ENCODE peak calls at places on chromosomes 11 and 22, in seven cellular contexts. W is adrenal gland, H is H1, U is heart left ventricle, G is transverse colon, E is body of pancreas, O is testis. F is an unnamed sample.

GRCh38 chr11:8631395-8632110 is 37.5 kb upstream of the STK33 start:
- DNase-seq in O (peak; percentile 57), G (no peak), U (no peak), H (no peak), W (peak; percentile 35), E (no peak), F (no peak)

GRCh38 chr11:132803436-132803835 is 728.9 kb downstream of the OPCML start:
- DNase-seq in H (no peak), U (no peak), O (no peak), W (no peak), E (no peak), G (no peak), F (no peak)

GRCh38 chr11:75639752-75640151 is 29.1 kb downstream of the MAP6 start:
- DNase-seq in H (no peak), W (peak; percentile 83), U (peak; percentile 86), E (peak; percentile 54), O (peak; percentile 64), G (peak; percentile 50), F (peak; percentile 57)

GRCh38 chr11:92136792-92137191 is 87.8 kb upstream of the FAT3 start:
- DNase-seq in E (no peak), W (no peak), O (no peak), U (no peak), H (no peak), G (no peak), F (no peak)

GRCh38 chr22:23774922-23775436 is 2.3 kb downstream of the MMP11 start:
- DNase-seq in G (no peak), O (no peak), H (no peak), U (no peak), W (no peak), E (no peak), F (no peak)

GRCh38 chr11:86484164-86484794 is 109.6 kb downstream of the CCDC81 start:
- DNase-seq in G (no peak), O (no peak), H (no peak), E (no peak), W (peak; percentile 53), U (no peak), F (no peak)

GRCh38 chr11:127054153-127054552 is 53.6 kb upstream of the KIRREL3 start:
- DNase-seq in G (no peak), W (no peak), O (no peak), E (no peak), H (no peak), U (no peak), F (no peak)

GRCh38 chr11:5203366-5203765 is 2.9 kb upstream of the OR51V1 start:
- DNase-seq in G (no peak), E (no peak), W (no peak), H (no peak), O (no peak), U (no peak), F (no peak)

GRCh38 chr11:130465259-130465658 is 16.8 kb downstream of the ADAMTS15 start:
- DNase-seq in G (no peak), H (no peak), W (no peak), U (no peak), O (no peak), E (no peak), F (no peak)

GRCh38 chr11:8099291-8099899 is 18.4 kb downstream of the TUB start:
- DNase-seq in O (peak; percentile 90), W (peak; percentile 89), G (peak; percentile 82), H (no peak), E (peak; percentile 82), U (no peak), F (no peak)

GRCh38 chr22:38754247-38755154 is 1.3 kb downstream of the SUN2 start:
- DNase-seq in U (no peak), O (peak; percentile 71), E (peak; percentile 87), G (peak; percentile 73), H (no peak), W (peak; percentile 66), F (peak; percentile 88)

GRCh38 chr11:128868851-128869671 is 2.0 kb upstream of the KCNJ1 start:
- DNase-seq in H (no peak), G (no peak), E (no peak), U (no peak), O (no peak), W (no peak), F (no peak)

GRCh38 chr22:29071261-29072045 is 1.4 kb upstream of the KREMEN1 start:
- DNase-seq in U (peak; percentile 71), O (peak; percentile 56), G (peak; percentile 75), E (peak; percentile 50), H (peak; percentile 43), W (no peak), F (peak; percentile 58)

GRCh38 chr11:130031945-130032344 is 29.3 kb upstream of the PRDM10 start:
- DNase-seq in W (no peak), O (no peak), H (no peak), G (no peak), E (no peak), U (no peak), F (no peak)

GRCh38 chr11:8809605-8810272 is 101.2 kb upstream of the AKIP1 start:
- DNase-seq in E (no peak), W (no peak), O (peak; percentile 64), G (no peak), U (no peak), H (no peak), F (no peak)

DNA sequence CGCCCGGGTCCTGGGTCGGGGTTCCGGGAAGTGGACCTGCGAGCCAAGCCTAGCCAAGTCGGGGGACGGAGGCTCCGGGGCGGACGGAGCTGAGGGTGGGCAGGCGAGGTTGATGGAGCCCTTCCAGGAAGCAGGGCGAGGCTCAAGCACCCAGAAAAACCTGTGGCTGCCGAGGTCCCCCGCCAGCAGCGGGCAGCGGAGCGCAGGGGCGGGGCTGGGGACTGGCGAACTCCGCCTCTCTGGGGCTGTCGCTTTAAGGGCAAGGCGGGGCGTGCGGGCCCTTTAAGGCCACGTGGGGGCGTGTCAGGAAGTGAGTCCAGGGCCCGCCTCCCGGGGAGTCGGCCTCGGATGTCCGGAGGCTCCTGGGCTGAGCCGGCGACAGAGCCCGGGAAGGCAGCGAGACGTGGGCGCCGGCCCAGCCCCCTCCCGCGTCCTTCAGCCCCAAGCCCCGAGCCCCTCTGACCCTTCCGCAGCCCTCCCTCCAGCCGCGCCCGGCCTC is at the start of gene SLC35C1:
- DNase-seq in U (peak; percentile 98), E (peak; percentile 98), H (peak; percentile 86), G (peak; percentile 99), O (peak; percentile 98), W (peak; percentile 97), F (peak; percentile 99)
- TF ChIP-seq POLR2A in U (peak; percentile 76), E (peak; percentile 73), H (peak; percentile 79), G (peak; percentile 90), O (peak; percentile 29), W (peak; percentile 55), F (peak; percentile 95)

DNA sequence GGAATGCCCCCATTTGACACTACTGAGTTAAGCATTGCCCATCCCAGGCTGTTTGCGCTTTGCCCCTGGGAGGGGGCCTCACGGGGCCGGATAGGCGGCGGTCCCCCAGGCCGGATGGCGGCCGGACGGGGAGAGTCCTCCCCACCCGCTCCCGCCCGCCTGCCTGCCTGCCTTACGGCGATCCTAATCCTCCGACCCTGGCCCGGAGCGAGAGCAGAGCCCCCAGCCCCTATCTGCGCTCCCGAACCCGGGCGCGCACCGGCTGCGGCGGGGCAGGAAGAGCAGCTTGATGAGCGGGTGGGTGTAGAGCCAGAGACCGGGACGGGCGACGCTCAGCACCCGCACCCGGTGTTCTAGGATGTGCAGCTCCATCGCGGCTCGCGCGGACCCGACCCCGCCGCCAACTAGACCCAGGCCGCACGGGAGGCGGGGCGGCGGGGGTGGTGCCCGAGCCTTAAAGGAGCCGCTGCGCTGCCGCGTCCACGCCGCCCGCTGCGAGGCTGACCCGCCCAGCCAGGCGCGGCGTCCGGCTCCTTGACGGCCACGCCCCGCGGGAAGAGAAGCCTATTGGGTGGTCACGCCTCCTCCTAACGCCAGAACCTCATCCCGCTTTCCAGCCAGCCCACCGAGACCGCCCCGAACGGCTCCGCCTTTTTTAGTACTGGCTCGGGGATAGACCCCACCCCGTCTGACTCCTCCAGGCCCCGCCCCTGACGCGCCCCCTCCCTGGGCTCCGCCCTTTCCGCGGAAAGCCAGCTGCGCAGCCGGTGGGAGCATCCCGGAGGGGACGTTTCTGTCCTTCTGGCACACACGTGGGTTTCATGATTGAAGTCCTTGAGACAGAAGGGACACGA is at the start of gene CASTOR1:
- DNase-seq in E (peak; percentile 99), U (peak; percentile 99), W (peak; percentile 99), G (peak; percentile 99), O (peak; percentile 99), H (peak; percentile 91), F (peak; percentile 99)
- TF ChIP-seq POLR2A in E (peak; percentile 85), U (peak; percentile 68), W (peak; percentile 57), G (peak; percentile 59), O (peak; percentile 57), H (peak; percentile 45), F (peak; percentile 77)

DNA sequence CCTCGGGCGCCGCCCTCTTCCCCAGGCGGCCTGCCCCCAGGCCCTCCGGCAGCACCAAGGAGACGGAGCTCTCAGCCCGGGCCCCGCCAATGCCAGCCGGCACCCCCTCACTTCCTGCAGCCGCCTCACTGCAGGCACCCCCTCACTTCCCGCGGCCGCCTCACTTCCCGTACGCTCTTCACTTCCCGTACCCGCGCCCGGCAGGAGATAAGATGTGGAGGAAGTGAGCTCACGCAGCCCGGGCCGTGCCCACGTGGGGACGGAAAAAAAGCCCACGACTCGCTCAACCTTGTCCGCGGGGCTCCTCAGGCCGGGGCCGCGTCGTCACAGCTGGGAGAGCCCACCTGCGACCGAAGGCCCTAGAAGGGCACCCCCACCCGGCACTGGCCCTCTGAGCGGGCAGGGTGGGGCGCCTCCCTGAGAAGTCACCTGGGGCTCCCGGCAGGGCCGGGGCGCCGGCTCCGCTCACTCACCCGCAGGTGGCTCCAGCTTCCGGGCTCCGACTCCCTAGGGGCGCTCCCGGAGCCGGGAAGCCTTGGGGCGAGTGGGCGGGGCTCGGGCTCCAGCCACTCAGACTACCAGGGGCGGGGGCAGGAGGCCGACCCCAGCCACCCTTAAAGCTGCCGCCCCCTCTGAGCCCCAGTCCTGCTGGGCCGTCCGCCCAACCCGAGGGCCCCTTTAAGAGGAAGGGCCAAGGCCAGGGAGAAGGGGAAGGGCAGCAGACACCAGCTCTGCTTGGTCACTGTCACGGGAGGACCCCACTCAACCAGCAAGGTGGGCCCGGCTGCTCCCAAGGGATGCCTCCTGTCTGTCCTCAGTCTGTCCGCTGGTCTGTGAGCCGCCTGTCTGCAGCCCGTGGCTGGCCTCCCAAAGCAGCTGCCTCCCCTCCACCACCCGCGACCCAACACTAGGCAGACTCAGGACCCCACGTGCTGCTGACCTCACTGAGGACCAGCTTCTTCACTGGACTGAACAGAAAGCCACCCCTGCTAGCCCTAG is 31.4 kb downstream of the PISD start:
- DNase-seq in E (peak; percentile 74), H (peak; percentile 53), U (peak; percentile 90), G (peak; percentile 81), W (peak; percentile 85), O (peak; percentile 94), F (peak; percentile 85)
- TF ChIP-seq POLR2A in E (no peak), H (no peak), U (no peak), G (peak; percentile 27), W (peak; percentile 36), O (no peak), F (peak; percentile 30)

DNA sequence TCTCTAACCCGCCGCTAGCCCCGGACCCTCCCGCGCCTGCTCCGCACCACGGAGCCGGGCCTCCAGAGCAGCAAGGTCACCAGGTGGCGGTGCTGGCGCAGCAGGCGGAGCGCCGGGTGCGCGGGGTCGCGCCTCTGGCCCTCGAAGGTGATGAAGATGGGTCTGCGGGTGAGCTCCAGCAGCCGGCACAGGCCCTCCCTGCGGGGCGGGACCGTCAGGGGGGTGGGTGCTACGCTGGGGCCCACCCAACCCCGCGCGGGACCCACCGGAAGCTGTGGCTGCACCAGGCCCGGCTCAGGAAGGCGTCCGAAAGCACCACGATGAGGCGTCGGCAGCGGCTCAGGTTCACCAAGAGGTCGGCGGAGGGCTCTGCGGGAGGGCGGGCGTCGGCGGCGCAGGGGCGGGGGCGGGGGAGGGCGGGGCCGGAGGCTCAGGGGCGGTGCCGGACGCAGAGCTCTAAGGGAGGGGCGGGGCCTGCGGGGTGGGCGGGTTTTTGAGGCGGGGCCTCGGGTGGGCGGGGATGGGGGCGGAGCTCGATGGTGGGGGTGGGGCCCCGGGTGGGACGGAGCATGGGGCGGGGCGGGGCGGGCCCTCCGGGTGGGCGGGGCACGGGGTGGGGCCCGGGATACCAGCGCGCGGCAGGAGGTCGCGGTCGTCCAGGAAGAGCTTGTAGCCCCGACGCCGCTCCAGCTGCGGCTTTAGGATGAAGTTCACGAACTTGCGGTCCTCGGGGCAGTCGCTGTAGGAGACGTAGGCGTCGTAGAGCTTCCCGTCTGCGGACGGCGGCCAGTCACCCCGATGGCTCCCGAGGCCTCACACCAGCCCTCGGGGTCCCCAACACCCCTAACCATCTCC is 7.8 kb downstream of the SIGIRR start:
- DNase-seq in E (peak; percentile 70), O (peak; percentile 72), W (peak; percentile 77), U (peak; percentile 93), H (peak; percentile 57), G (peak; percentile 89), F (peak; percentile 94)
- TF ChIP-seq POLR2A in E (no peak), O (no peak), W (no peak), U (no peak), H (no peak), G (peak; percentile 35), F (peak; percentile 48)

F was measured in right lobe of liver.